ENCODE peak calls at places on chromosomes 7 and 10, in seven cellular contexts. N, I, S, R, X, W and H are unnamed samples.

GRCh38 chr10:60816624-60817023 is 38.3 kb downstream of the CDK1 start:
- DNase-seq in N (peak), I (peak), S (no peak), R (no peak), X (peak), W (peak), H (peak)

GRCh38 chr7:28815369-28815927 is 142.7 kb downstream of the TRIL start:
- DNase-seq in N (no peak), I (no peak), S (no peak), R (no peak), X (no peak), W (no peak), H (no peak)

GRCh38 chr7:77403957-77404356 is 12.2 kb downstream of the GSAP start:
- DNase-seq in N (no peak), I (no peak), S (no peak), R (no peak), X (no peak), W (no peak), H (no peak)

GRCh38 chr7:45592230-45592991 is 18.2 kb downstream of the ADCY1 start:
- DNase-seq in N (no peak), I (no peak), S (no peak), R (no peak), X (no peak), W (no peak), H (no peak)

GRCh38 chr10:129961274-129961839 is 2.7 kb downstream of the EBF3 start:
- DNase-seq in N (no peak), I (no peak), S (no peak), R (no peak), X (no peak), W (no peak), H (no peak)

GRCh38 chr7:150428671-150429451 is 21.6 kb upstream of the GIMAP8 start:
- DNase-seq in N (peak), I (peak), S (no peak), R (no peak), X (peak), W (no peak), H (peak)

GRCh38 chr7:111763221-111763791 is 201.0 kb upstream of the IMMP2L start:
- DNase-seq in N (no peak), I (peak), S (no peak), R (no peak), X (peak), W (no peak), H (no peak)

GRCh38 chr7:80240265-80241025 is 105.8 kb downstream of the GNAI1 start:
- DNase-seq in N (no peak), I (peak), S (no peak), R (no peak), X (no peak), W (no peak), H (no peak)

GRCh38 chr7:43942997-43943701 is 16.9 kb downstream of the UBE2D4 start:
- DNase-seq in N (no peak), I (peak), S (no peak), R (no peak), X (no peak), W (no peak), H (no peak)

GRCh38 chr7:106177295-106177690 is 65.2 kb upstream of the SYPL1 start:
- DNase-seq in N (no peak), I (no peak), S (no peak), R (no peak), X (no peak), W (no peak), H (no peak)

GRCh38 chr7:36972140-36972518 is 247.8 kb upstream of the AOAH start:
- DNase-seq in N (no peak), I (no peak), S (no peak), R (no peak), X (no peak), W (no peak), H (no peak)

GRCh38 chr7:3195160-3195559 is 105.9 kb upstream of the SDK1 start:
- DNase-seq in N (no peak), I (no peak), S (no peak), R (no peak), X (no peak), W (no peak), H (no peak)

GRCh38 chr10:116636976-116637375 is 16.2 kb downstream of the PNLIPRP2 start:
- DNase-seq in N (no peak), I (no peak), S (no peak), R (no peak), X (no peak), W (no peak), H (no peak)